ENCODE peak calls at places on chromosomes 3 and 15, in five cellular contexts. W is heart left ventricle, A is sigmoid colon, I is astrocyte, E is left ventricle myocardium inferior. O is an unnamed sample.
A peak's percentile ranks its signal among the peaks of the same experiment; 100 is the strongest.

GRCh38 chr3:86890997-86891396 is 100.0 kb downstream of the VGLL3 start:
- DNase-seq in W (no peak), A (no peak), I (no peak), E (no peak), O (no peak)

GRCh38 chr3:111534701-111535100 is 7.3 kb upstream of the CD96 start:
- DNase-seq in W (no peak), A (no peak), I (peak; percentile 44), E (no peak), O (no peak)

GRCh38 chr15:39209548-39210211 is 371.2 kb upstream of the THBS1 start:
- DNase-seq in W (no peak), A (no peak), I (no peak), E (no peak), O (no peak)

GRCh38 chr15:68783226-68784054 is 37.3 kb downstream of the ANP32A start:
- DNase-seq in W (no peak), A (peak; percentile 63), I (no peak), E (no peak), O (peak; percentile 41)

GRCh38 chr3:12440927-12441326 is 43.4 kb upstream of the TSEN2 start:
- DNase-seq in W (peak; percentile 87), A (peak; percentile 77), I (peak; percentile 83), E (peak; percentile 75), O (peak; percentile 59)

GRCh38 chr3:37595784-37596180 is 265.9 kb upstream of the CTDSPL start:
- DNase-seq in W (no peak), A (no peak), I (no peak), E (no peak), O (no peak)

GRCh38 chr15:39491917-39492490 is 88.9 kb upstream of the THBS1 start:
- DNase-seq in W (no peak), A (no peak), I (no peak), E (no peak), O (no peak)

GRCh38 chr3:112963683-112964082 is 11.2 kb downstream of the CD200R1 start:
- DNase-seq in W (no peak), A (no peak), I (no peak), E (no peak), O (no peak)

GRCh38 chr3:23264413-23264812 is 61.3 kb downstream of the UBE2E2 start:
- DNase-seq in W (no peak), A (no peak), I (peak; percentile 85), E (no peak), O (no peak)

GRCh38 chr15:46091860-46092450 is 457.1 kb downstream of the SQOR start:
- DNase-seq in W (no peak), A (no peak), I (no peak), E (no peak), O (peak; percentile 16)

GRCh38 chr3:154132777-154133375 is 11.7 kb downstream of the ARHGEF26 start:
- DNase-seq in W (no peak), A (no peak), I (no peak), E (no peak), O (no peak)

GRCh38 chr3:158106773-158107461 is 697 bp upstream of the SHOX2 start:
- DNase-seq in W (no peak), A (no peak), I (no peak), E (no peak), O (no peak)

GRCh38 chr3:8352475-8352874 is 149.1 kb upstream of the LMCD1 start:
- DNase-seq in W (no peak), A (no peak), I (no peak), E (no peak), O (no peak)

GRCh38 chr15:45333550-45333949 is 44.8 kb downstream of the GATM start:
- DNase-seq in W (peak; percentile 80), A (peak; percentile 78), I (peak; percentile 7), E (peak; percentile 76), O (peak; percentile 62)

GRCh38 chr15:92449476-92449875 is 55.8 kb downstream of the ST8SIA2 start:
- DNase-seq in W (no peak), A (no peak), I (peak; percentile 78), E (no peak), O (no peak)

GRCh38 chr3:14691239-14691638 is 16.3 kb downstream of the C3orf20 start:
- DNase-seq in W (no peak), A (no peak), I (no peak), E (no peak), O (no peak)

GRCh38 chr3:115986555-115987207 is 363.4 kb downstream of the GAP43 start:
- DNase-seq in W (no peak), A (no peak), I (peak; percentile 32), E (no peak), O (no peak)

GRCh38 chr3:169387751-169388696 is 275.5 kb downstream of the MECOM start:
- DNase-seq in W (peak; percentile 82), A (peak; percentile 65), I (no peak), E (peak; percentile 55), O (peak; percentile 63)

DNA sequence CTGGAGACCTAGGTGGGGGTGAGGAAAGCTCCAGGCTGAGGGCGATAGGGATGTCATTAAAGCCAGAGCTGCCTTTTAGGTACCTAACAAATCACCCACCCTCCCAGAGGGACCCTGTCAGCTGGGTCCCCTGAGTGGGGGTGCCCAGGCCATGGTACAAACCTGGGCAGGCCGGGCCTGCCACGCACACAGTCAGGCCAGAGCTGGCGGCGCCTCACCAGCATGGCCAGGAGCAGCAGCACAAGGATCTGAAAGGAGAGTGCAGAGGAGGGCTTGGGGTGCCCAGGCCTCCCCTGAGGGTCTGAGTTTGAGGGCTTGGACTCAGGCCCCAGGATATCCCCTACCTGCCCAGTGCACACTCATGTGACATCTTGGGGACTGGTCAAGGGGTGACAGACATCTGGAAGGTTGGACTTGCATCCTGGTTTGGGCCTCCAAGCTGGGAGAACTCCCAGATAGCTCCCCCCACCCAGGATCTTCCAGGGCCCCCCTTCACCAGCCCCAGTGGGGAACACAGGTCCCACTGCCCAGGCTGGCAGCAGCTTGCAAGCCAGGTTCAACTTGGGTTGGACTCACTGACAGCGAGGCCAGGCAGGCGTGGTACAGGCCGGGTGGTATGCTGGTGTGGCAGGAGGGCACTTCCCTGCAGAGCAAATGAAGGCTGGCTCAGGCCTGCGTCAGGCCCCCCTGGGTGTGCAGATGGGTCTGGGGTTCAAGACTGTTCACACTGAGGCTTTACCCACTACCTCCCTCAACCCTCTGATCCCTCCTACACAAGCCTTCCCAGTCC is 5.2 kb downstream of the STRA6 start:
- DNase-seq in W (no peak), A (no peak), I (no peak), E (no peak), O (no peak)
- TF ChIP-seq CTCF in W (no peak), A (no peak), I (no peak), E (no peak), O (no peak)

GRCh38 chr3:45962033-45962432 is 18.8 kb downstream of the CXCR6 start:
- DNase-seq in W (no peak), A (no peak), I (no peak), E (no peak), O (no peak)

GRCh38 chr3:45966969-45967640 is 23.8 kb downstream of the CXCR6 start:
- DNase-seq in W (peak; percentile 45), A (no peak), I (no peak), E (no peak), O (peak; percentile 53)

GRCh38 chr3:45966371-45966780 is 23.1 kb downstream of the CXCR6 start:
- DNase-seq in W (no peak), A (no peak), I (no peak), E (peak; percentile 42), O (no peak)

GRCh38 chr3:45965281-45966052 is 22.2 kb downstream of the CXCR6 start:
- DNase-seq in W (no peak), A (no peak), I (no peak), E (no peak), O (no peak)

GRCh38 chr3:45964139-45964538 is 20.9 kb downstream of the CXCR6 start:
- DNase-seq in W (no peak), A (no peak), I (no peak), E (no peak), O (no peak)
- H3K36me3 ChIP-seq in W (no peaks in the 10 kb centered on the region), A (peaks cover 68% of the 10 kb centered on the region), I (peaks cover 24% of the 10 kb centered on the region), E (peaks cover 100% of the 10 kb centered on the region), O (peaks cover 98% of the 10 kb centered on the region)

GRCh38 chr3:24493951-24494615 is 567 bp downstream of the THRB start:
- DNase-seq in W (peak; percentile 93), A (peak; percentile 91), I (no peak), E (peak; percentile 83), O (peak; percentile 84)
- H3K4me1 ChIP-seq in W (peaks cover 32% of the 10 kb centered on the region), A (peaks cover 51% of the 10 kb centered on the region), I (peaks cover 4% of the 10 kb centered on the region), E (peaks cover 71% of the 10 kb centered on the region), O (peaks cover 17% of the 10 kb centered on the region)

DNA sequence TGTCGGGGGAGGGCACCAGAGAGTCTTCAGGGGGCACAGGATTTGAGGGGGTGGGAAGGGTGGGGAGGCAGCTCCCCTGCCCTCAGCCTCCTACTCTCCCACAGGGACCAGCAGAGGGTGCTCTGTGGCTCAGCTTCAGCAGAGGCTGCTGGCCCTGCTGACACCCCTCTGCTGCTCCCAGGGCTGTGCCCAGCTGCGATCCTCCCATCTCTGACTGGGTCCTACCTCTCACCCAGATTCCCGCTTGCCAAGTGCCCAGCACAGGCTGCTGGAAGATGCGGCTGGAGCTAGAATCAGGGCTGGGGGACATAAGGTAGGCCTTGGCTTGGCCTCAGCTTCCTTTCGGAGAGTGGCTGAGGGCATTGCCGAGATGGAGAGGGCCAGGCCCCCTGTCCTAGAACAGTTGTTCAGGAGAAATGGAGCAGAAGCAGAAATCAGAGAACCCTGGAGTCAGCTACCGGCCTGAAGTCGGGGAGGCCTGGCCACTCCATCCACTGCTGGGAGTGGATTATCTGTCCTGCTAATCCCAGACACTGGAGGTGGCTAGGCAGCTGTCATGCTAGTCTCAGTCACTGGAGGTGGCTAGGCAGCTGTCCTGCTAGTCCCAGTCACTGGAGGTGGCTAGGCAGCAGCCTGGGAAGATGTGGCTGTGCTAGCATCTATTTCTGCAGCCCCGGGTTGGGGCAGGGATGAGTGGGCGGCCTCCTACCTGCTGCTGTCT is 3.9 kb downstream of the GRM2 start:
- DNase-seq in W (no peak), A (no peak), I (no peak), E (no peak), O (no peak)
- TF ChIP-seq CTCF in W (no peak), A (no peak), I (no peak), E (no peak), O (no peak)

DNA sequence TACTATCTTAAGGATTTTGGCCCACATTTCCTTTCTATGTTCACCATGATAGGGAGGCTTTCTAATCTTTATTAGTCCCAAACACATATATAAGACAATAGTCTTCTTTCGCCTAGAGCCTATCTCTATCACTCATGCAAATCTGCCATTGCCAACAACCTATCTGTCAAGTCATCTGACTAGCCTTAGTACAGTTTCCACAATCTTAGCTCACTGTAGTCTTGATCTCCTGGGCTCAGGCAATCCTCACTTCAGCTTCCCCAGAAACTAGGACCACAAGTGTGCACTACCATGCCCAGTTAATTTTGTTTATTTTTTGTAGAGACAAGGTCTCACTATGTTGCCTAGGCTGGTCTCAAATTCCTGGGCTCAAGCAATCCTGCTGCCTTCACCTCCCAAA is 6.9 kb downstream of the TMEM39A start:
- DNase-seq in W (no peak), A (no peak), I (no peak), E (no peak), O (no peak)
- H3K36me3 ChIP-seq in W (no peaks in the 10 kb centered on the region), A (no peaks in the 10 kb centered on the region), I (peaks cover 73% of the 10 kb centered on the region), E (peaks cover 96% of the 10 kb centered on the region), O (peaks cover 100% of the 10 kb centered on the region)

DNA sequence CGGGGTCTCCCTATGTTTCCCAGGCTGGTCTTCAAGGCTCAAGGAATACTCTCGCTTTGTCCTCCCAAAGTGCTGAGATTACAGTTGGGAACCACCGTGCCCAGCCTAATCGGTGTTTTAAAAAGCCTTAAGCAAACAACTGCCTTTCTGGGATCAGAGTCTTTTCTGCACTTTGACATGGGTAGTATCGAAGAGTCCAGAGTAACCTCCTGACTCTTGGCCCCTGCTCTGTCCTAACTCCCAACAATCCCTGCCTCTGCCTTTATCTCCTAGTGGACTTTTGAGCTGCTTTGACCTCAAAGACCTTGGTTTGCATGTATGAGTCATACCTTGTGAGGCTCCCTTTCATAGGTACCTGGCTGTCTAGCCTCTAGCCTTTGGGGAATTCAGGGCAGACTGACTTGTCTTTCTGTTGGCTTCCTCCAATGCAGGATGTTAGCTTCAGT is 21.0 kb upstream of the HACD2 start:
- DNase-seq in W (no peak), A (no peak), I (peak; percentile 26), E (no peak), O (no peak)
- H3K4me1 ChIP-seq in W (peaks cover 3% of the 10 kb centered on the region), A (peaks cover 10% of the 10 kb centered on the region), I (peaks cover 25% of the 10 kb centered on the region), E (peaks cover 6% of the 10 kb centered on the region), O (peaks cover 14% of the 10 kb centered on the region)

O was measured in heart right ventricle.